ENCODE peak calls at places on chromosomes 12 and 14, in four cellular contexts. One of them, this sample, is unnamed.

GRCh38 chr12:67710582-67710981 is 62.0 kb downstream of the DYRK2 start:
- DNase-seq in OCI-M1: peak
- DNase-seq in anterior cingulate cortex: no peak
- DNase-seq in activated CD4-positive, alpha-beta T cell treated with anti-CD3 and anti-CD28 coated beads for 48 hours: no peak
- DNase-seq in this sample: no peak

GRCh38 chr12:91921555-91921954 is 224.1 kb downstream of the BTG1 start:
- DNase-seq in OCI-M1: no peak
- DNase-seq in anterior cingulate cortex: no peak
- DNase-seq in activated CD4-positive, alpha-beta T cell treated with anti-CD3 and anti-CD28 coated beads for 48 hours: no peak
- DNase-seq in this sample: no peak

GRCh38 chr12:47858511-47859266 is 39.0 kb upstream of the HDAC7 start:
- DNase-seq in activated CD4-positive, alpha-beta T cell treated with anti-CD3 and anti-CD28 coated beads for 48 hours: no peak
- DNase-seq in anterior cingulate cortex: no peak
- DNase-seq in OCI-M1: no peak
- DNase-seq in this sample: no peak

GRCh38 chr12:114213055-114213561 is 192.8 kb downstream of the TBX5 start:
- DNase-seq in activated CD4-positive, alpha-beta T cell treated with anti-CD3 and anti-CD28 coated beads for 48 hours: no peak
- DNase-seq in OCI-M1: peak
- DNase-seq in anterior cingulate cortex: no peak
- DNase-seq in this sample: no peak

GRCh38 chr12:53078425-53079225 is 565 bp downstream of the SPRYD3 start:
- DNase-seq in activated CD4-positive, alpha-beta T cell treated with anti-CD3 and anti-CD28 coated beads for 48 hours: peak
- DNase-seq in OCI-M1: peak
- DNase-seq in anterior cingulate cortex: no peak
- DNase-seq in this sample: no peak

GRCh38 chr12:125983094-125983783 is 918.0 kb downstream of the AACS start:
- DNase-seq in OCI-M1: no peak
- DNase-seq in anterior cingulate cortex: peak
- DNase-seq in activated CD4-positive, alpha-beta T cell treated with anti-CD3 and anti-CD28 coated beads for 48 hours: peak
- DNase-seq in this sample: no peak

GRCh38 chr14:85536835-85537195 is 6.9 kb downstream of the FLRT2 start:
- DNase-seq in anterior cingulate cortex: no peak
- DNase-seq in activated CD4-positive, alpha-beta T cell treated with anti-CD3 and anti-CD28 coated beads for 48 hours: no peak
- DNase-seq in OCI-M1: no peak
- DNase-seq in this sample: no peak

GRCh38 chr12:3040663-3041544 is 36.3 kb upstream of the TSPAN9 start:
- DNase-seq in OCI-M1: no peak
- DNase-seq in anterior cingulate cortex: no peak
- DNase-seq in activated CD4-positive, alpha-beta T cell treated with anti-CD3 and anti-CD28 coated beads for 48 hours: no peak
- DNase-seq in this sample: no peak

GRCh38 chr14:104286496-104286895 is 148.1 kb downstream of the KIF26A start:
- DNase-seq in activated CD4-positive, alpha-beta T cell treated with anti-CD3 and anti-CD28 coated beads for 48 hours: no peak
- DNase-seq in anterior cingulate cortex: no peak
- DNase-seq in OCI-M1: no peak
- DNase-seq in this sample: no peak

GRCh38 chr12:49705479-49706267 is 1.5 kb downstream of the FMNL3 start:
- DNase-seq in anterior cingulate cortex: peak
- DNase-seq in activated CD4-positive, alpha-beta T cell treated with anti-CD3 and anti-CD28 coated beads for 48 hours: peak
- DNase-seq in OCI-M1: no peak
- DNase-seq in this sample: peak

GRCh38 chr14:51552768-51553426 is 98.8 kb upstream of the FRMD6 start:
- DNase-seq in OCI-M1: no peak
- DNase-seq in activated CD4-positive, alpha-beta T cell treated with anti-CD3 and anti-CD28 coated beads for 48 hours: no peak
- DNase-seq in anterior cingulate cortex: no peak
- DNase-seq in this sample: no peak

GRCh38 chr12:52992699-52993557 is 13.3 kb upstream of the EIF4B start:
- DNase-seq in activated CD4-positive, alpha-beta T cell treated with anti-CD3 and anti-CD28 coated beads for 48 hours: no peak
- DNase-seq in anterior cingulate cortex: no peak
- DNase-seq in OCI-M1: no peak
- DNase-seq in this sample: no peak

GRCh38 chr14:93525691-93526451 is 95.1 kb downstream of the UNC79 start:
- DNase-seq in OCI-M1: no peak
- DNase-seq in activated CD4-positive, alpha-beta T cell treated with anti-CD3 and anti-CD28 coated beads for 48 hours: no peak
- DNase-seq in anterior cingulate cortex: no peak
- DNase-seq in this sample: no peak

GRCh38 chr12:91507754-91508153 is 325.1 kb upstream of the DCN start:
- DNase-seq in OCI-M1: no peak
- DNase-seq in anterior cingulate cortex: no peak
- DNase-seq in activated CD4-positive, alpha-beta T cell treated with anti-CD3 and anti-CD28 coated beads for 48 hours: no peak
- DNase-seq in this sample: no peak

GRCh38 chr14:92495041-92495440 is 18.5 kb upstream of the RIN3 start:
- DNase-seq in OCI-M1: peak
- DNase-seq in anterior cingulate cortex: no peak
- DNase-seq in activated CD4-positive, alpha-beta T cell treated with anti-CD3 and anti-CD28 coated beads for 48 hours: no peak
- DNase-seq in this sample: peak

GRCh38 chr14:85533821-85534271 is 3.9 kb downstream of the FLRT2 start:
- DNase-seq in anterior cingulate cortex: peak
- DNase-seq in OCI-M1: no peak
- DNase-seq in activated CD4-positive, alpha-beta T cell treated with anti-CD3 and anti-CD28 coated beads for 48 hours: no peak
- DNase-seq in this sample: no peak

GRCh38 chr14:23095196-23096108 is at the start of gene C14orf119:
- DNase-seq in activated CD4-positive, alpha-beta T cell treated with anti-CD3 and anti-CD28 coated beads for 48 hours: peak
- DNase-seq in OCI-M1: no peak
- DNase-seq in anterior cingulate cortex: no peak
- DNase-seq in this sample: peak

GRCh38 chr14:76498976-76499375 is 123.0 kb downstream of the ESRRB start:
- DNase-seq in activated CD4-positive, alpha-beta T cell treated with anti-CD3 and anti-CD28 coated beads for 48 hours: no peak
- DNase-seq in OCI-M1: no peak
- DNase-seq in anterior cingulate cortex: no peak
- DNase-seq in this sample: no peak

GRCh38 chr12:674272-674781 is 11.1 kb upstream of the NINJ2 start:
- DNase-seq in anterior cingulate cortex: no peak
- DNase-seq in activated CD4-positive, alpha-beta T cell treated with anti-CD3 and anti-CD28 coated beads for 48 hours: peak
- DNase-seq in OCI-M1: peak
- DNase-seq in this sample: no peak

GRCh38 chr12:154058-154457 is 59.9 kb downstream of the SLC6A12 start:
- DNase-seq in OCI-M1: no peak
- DNase-seq in activated CD4-positive, alpha-beta T cell treated with anti-CD3 and anti-CD28 coated beads for 48 hours: no peak
- DNase-seq in anterior cingulate cortex: no peak
- DNase-seq in this sample: no peak

GRCh38 chr14:93953263-93953662 is 23.1 kb downstream of the ASB2 start:
- DNase-seq in OCI-M1: no peak
- DNase-seq in anterior cingulate cortex: no peak
- DNase-seq in activated CD4-positive, alpha-beta T cell treated with anti-CD3 and anti-CD28 coated beads for 48 hours: no peak
- DNase-seq in this sample: no peak

This sample was measured in tibial artery.